ENCODE peak calls at places on chromosomes 4 and X, in four cellular contexts. A is mucosa of descending colon, X is cardiac muscle cell, Q is GM12891. P is an unnamed sample.

GRCh38 chr4:152564336-152564735 is 28.4 kb upstream of the FBXW7 start:
- DNase-seq in A (no peak), X (no peak), Q (no peak), P (no peak)

GRCh38 chrX:12007881-12008280 is 130.4 kb upstream of the FRMPD4 start:
- DNase-seq in X (peak), Q (no peak), A (no peak), P (no peak)

GRCh38 chr4:177064724-177065394 is 244.8 kb upstream of the NEIL3 start:
- DNase-seq in X (no peak), Q (no peak), A (no peak), P (no peak)

GRCh38 chr4:63105839-63106238 is 1303.4 kb downstream of the TECRL start:
- DNase-seq in X (no peak), A (no peak), Q (no peak), P (no peak)

GRCh38 chr4:152734699-152735050 is 44.9 kb downstream of the TIGD4 start:
- DNase-seq in X (no peak), A (no peak), Q (no peak), P (no peak)

GRCh38 chrX:154398668-154399526 is 720 bp downstream of the RPL10 start:
- DNase-seq in X (peak), A (peak), Q (no peak), P (no peak)

GRCh38 chr4:1210241-1210841 is 38.0 kb upstream of the SPON2 start:
- DNase-seq in X (no peak), Q (no peak), A (peak), P (no peak)

GRCh38 chrX:64190136-64190740 is 15.3 kb downstream of the AMER1 start:
- DNase-seq in X (no peak), A (no peak), Q (no peak), P (no peak)

GRCh38 chr4:74111990-74112389 is 13.0 kb upstream of the CXCL2 start:
- DNase-seq in A (peak), Q (no peak), X (peak), P (no peak)